ENCODE peak calls at places on chromosome 15, in six cellular contexts. I is glutamatergic neuron, X is AG10803, N is ELF-1, W is Caco-2, V is ELR. Q is an unnamed sample.
A peak's percentile ranks its signal among the peaks of the same experiment; 100 is the strongest.

GRCh38 chr15:52011711-52012144 is 7.3 kb upstream of the MAPK6 start:
- DNase-seq in V (peak; percentile 9), W (no peak), N (peak; percentile 35), X (no peak), I (no peak), Q (no peak)

GRCh38 chr15:75231836-75232235 is 26.3 kb upstream of the GOLGA6C start:
- DNase-seq in W (no peak), V (no peak), I (peak; percentile 2), X (no peak), N (no peak), Q (no peak)

GRCh38 chr15:28456476-28457395 is 76.0 kb downstream of the GOLGA8G start:
- DNase-seq in I (peak; percentile 46), V (no peak), X (no peak), N (peak; percentile 13), W (no peak), Q (peak; percentile 22)

GRCh38 chr15:88954431-88955277 is 41.5 kb upstream of the MFGE8 start:
- DNase-seq in V (no peak), N (peak; percentile 34), X (peak; percentile 69), I (peak; percentile 62), W (no peak), Q (peak; percentile 45)

GRCh38 chr15:95742836-95743235 is 587.7 kb upstream of the NR2F2 start:
- DNase-seq in X (no peak), V (no peak), W (no peak), I (no peak), N (no peak), Q (no peak)

GRCh38 chr15:71599404-71600225 is 210.7 kb upstream of the NR2E3 start:
- DNase-seq in X (peak; percentile 59), N (no peak), W (no peak), I (peak; percentile 27), V (no peak), Q (no peak)

GRCh38 chr15:37102315-37103021 is 2.1 kb upstream of the MEIS2 start:
- DNase-seq in N (peak; percentile 70), I (peak; percentile 44), X (no peak), V (peak; percentile 37), W (peak; percentile 28), Q (peak; percentile 46)

GRCh38 chr15:51866751-51867150 is 37.3 kb downstream of the TMOD3 start:
- DNase-seq in X (no peak), N (no peak), W (no peak), V (no peak), I (no peak), Q (no peak)

GRCh38 chr15:29822685-29823459 is 604 bp upstream of the TJP1 start:
- DNase-seq in I (peak; percentile 62), V (peak; percentile 91), X (peak; percentile 80), W (peak; percentile 82), N (peak; percentile 83), Q (peak; percentile 64)

GRCh38 chr15:52642386-52643361 is 36.5 kb downstream of the ATOSA start:
- DNase-seq in W (no peak), N (no peak), V (peak; percentile 84), I (no peak), X (peak; percentile 81), Q (no peak)

GRCh38 chr15:61069369-61070075 is 159.6 kb downstream of the RORA start:
- DNase-seq in W (no peak), I (no peak), N (no peak), V (no peak), X (peak; percentile 30), Q (peak; percentile 22)

GRCh38 chr15:70099966-70100494 is 2.3 kb upstream of the TLE3 start:
- DNase-seq in N (no peak), W (no peak), V (peak; percentile 29), X (no peak), I (no peak), Q (no peak)

GRCh38 chr15:57570994-57571393 is 20.7 kb upstream of the MYZAP start:
- DNase-seq in X (peak; percentile 51), N (no peak), W (no peak), V (peak; percentile 92), I (no peak), Q (no peak)

GRCh38 chr15:32842081-32842480 is 124.3 kb downstream of the GREM1 start:
- DNase-seq in N (no peak), V (no peak), X (peak; percentile 68), W (no peak), I (no peak), Q (no peak)

GRCh38 chr15:68676926-68677325 is 98.1 kb downstream of the CORO2B start:
- DNase-seq in I (no peak), V (no peak), W (no peak), N (no peak), X (no peak), Q (no peak)